ENCODE peak calls at places on chromosomes 4 and X, in nine cellular contexts. One of them, this sample, is unnamed.

GRCh38 chr4:170030121-170030520 is 3.9 kb upstream of the MFAP3L start:
- DNase-seq in stimulated activated CD4-positive, alpha-beta T cell treated with anti-CD3 and anti-CD28 coated beads, Interleukin-4, amount 100 ng/mL, for 1 hour: no peak
- DNase-seq in posterior vena cava: no peak
- DNase-seq in NCI-H2029 treated with DMSO at 0.1 percent for 48 hours: no peak
- DNase-seq in M059J: peak
- DNase-seq in NAMALWA: no peak
- DNase-seq in NCI-H774: no peak
- DNase-seq in Peyer's patch: no peak
- DNase-seq in COR-L47: no peak
- DNase-seq in this sample: no peak

GRCh38 chrX:15320297-15320696 is 4.9 kb upstream of the ASB11 start:
- DNase-seq in Peyer's patch: no peak
- DNase-seq in COR-L47: no peak
- DNase-seq in NAMALWA: no peak
- DNase-seq in NCI-H2029 treated with DMSO at 0.1 percent for 48 hours: no peak
- DNase-seq in stimulated activated CD4-positive, alpha-beta T cell treated with anti-CD3 and anti-CD28 coated beads, Interleukin-4, amount 100 ng/mL, for 1 hour: no peak
- DNase-seq in posterior vena cava: no peak
- DNase-seq in M059J: no peak
- DNase-seq in NCI-H774: no peak
- DNase-seq in this sample: no peak

GRCh38 chr4:173041482-173041881 is 127.1 kb upstream of the GALNT7 start:
- DNase-seq in stimulated activated CD4-positive, alpha-beta T cell treated with anti-CD3 and anti-CD28 coated beads, Interleukin-4, amount 100 ng/mL, for 1 hour: no peak
- DNase-seq in COR-L47: no peak
- DNase-seq in M059J: no peak
- DNase-seq in Peyer's patch: no peak
- DNase-seq in NCI-H2029 treated with DMSO at 0.1 percent for 48 hours: no peak
- DNase-seq in posterior vena cava: no peak
- DNase-seq in NCI-H774: no peak
- DNase-seq in NAMALWA: no peak
- DNase-seq in this sample: no peak

GRCh38 chrX:48919360-48919821 is 567 bp upstream of the PIM2 start:
- DNase-seq in COR-L47: no peak
- DNase-seq in Peyer's patch: no peak
- DNase-seq in M059J: no peak
- DNase-seq in NAMALWA: no peak
- DNase-seq in posterior vena cava: no peak
- DNase-seq in NCI-H774: no peak
- DNase-seq in NCI-H2029 treated with DMSO at 0.1 percent for 48 hours: no peak
- DNase-seq in stimulated activated CD4-positive, alpha-beta T cell treated with anti-CD3 and anti-CD28 coated beads, Interleukin-4, amount 100 ng/mL, for 1 hour: no peak
- DNase-seq in this sample: no peak

GRCh38 chrX:22165732-22166457 is 106.8 kb upstream of the CBLL2 start:
- DNase-seq in posterior vena cava: no peak
- DNase-seq in Peyer's patch: no peak
- DNase-seq in stimulated activated CD4-positive, alpha-beta T cell treated with anti-CD3 and anti-CD28 coated beads, Interleukin-4, amount 100 ng/mL, for 1 hour: no peak
- DNase-seq in COR-L47: peak
- DNase-seq in M059J: peak
- DNase-seq in NCI-H774: no peak
- DNase-seq in NAMALWA: no peak
- DNase-seq in NCI-H2029 treated with DMSO at 0.1 percent for 48 hours: no peak
- DNase-seq in this sample: no peak

GRCh38 chrX:10017866-10018265 is 50.7 kb downstream of the CLDN34 start:
- DNase-seq in NAMALWA: no peak
- DNase-seq in stimulated activated CD4-positive, alpha-beta T cell treated with anti-CD3 and anti-CD28 coated beads, Interleukin-4, amount 100 ng/mL, for 1 hour: no peak
- DNase-seq in posterior vena cava: no peak
- DNase-seq in NCI-H2029 treated with DMSO at 0.1 percent for 48 hours: no peak
- DNase-seq in NCI-H774: no peak
- DNase-seq in Peyer's patch: no peak
- DNase-seq in COR-L47: no peak
- DNase-seq in M059J: peak
- DNase-seq in this sample: no peak

GRCh38 chr4:88283661-88284377 is 542 bp downstream of the PPM1K start:
- DNase-seq in NAMALWA: peak
- DNase-seq in M059J: peak
- DNase-seq in posterior vena cava: peak
- DNase-seq in stimulated activated CD4-positive, alpha-beta T cell treated with anti-CD3 and anti-CD28 coated beads, Interleukin-4, amount 100 ng/mL, for 1 hour: peak
- DNase-seq in NCI-H774: no peak
- DNase-seq in Peyer's patch: peak
- DNase-seq in COR-L47: peak
- DNase-seq in NCI-H2029 treated with DMSO at 0.1 percent for 48 hours: no peak
- DNase-seq in this sample: peak

GRCh38 chr4:6343950-6344408 is 74.3 kb downstream of the WFS1 start:
- DNase-seq in Peyer's patch: no peak
- DNase-seq in stimulated activated CD4-positive, alpha-beta T cell treated with anti-CD3 and anti-CD28 coated beads, Interleukin-4, amount 100 ng/mL, for 1 hour: no peak
- DNase-seq in NCI-H2029 treated with DMSO at 0.1 percent for 48 hours: no peak
- DNase-seq in posterior vena cava: peak
- DNase-seq in NCI-H774: no peak
- DNase-seq in COR-L47: no peak
- DNase-seq in NAMALWA: no peak
- DNase-seq in M059J: peak
- DNase-seq in this sample: no peak

GRCh38 chr4:118957683-118958082 is 69.0 kb downstream of the SYNPO2 start:
- DNase-seq in NAMALWA: no peak
- DNase-seq in COR-L47: no peak
- DNase-seq in stimulated activated CD4-positive, alpha-beta T cell treated with anti-CD3 and anti-CD28 coated beads, Interleukin-4, amount 100 ng/mL, for 1 hour: no peak
- DNase-seq in posterior vena cava: no peak
- DNase-seq in NCI-H2029 treated with DMSO at 0.1 percent for 48 hours: no peak
- DNase-seq in NCI-H774: no peak
- DNase-seq in Peyer's patch: no peak
- DNase-seq in M059J: no peak
- DNase-seq in this sample: no peak

GRCh38 chr4:48554606-48555005 is 64.6 kb downstream of the ZAR1 start:
- DNase-seq in COR-L47: no peak
- DNase-seq in posterior vena cava: no peak
- DNase-seq in M059J: no peak
- DNase-seq in NAMALWA: no peak
- DNase-seq in stimulated activated CD4-positive, alpha-beta T cell treated with anti-CD3 and anti-CD28 coated beads, Interleukin-4, amount 100 ng/mL, for 1 hour: no peak
- DNase-seq in NCI-H774: no peak
- DNase-seq in Peyer's patch: no peak
- DNase-seq in NCI-H2029 treated with DMSO at 0.1 percent for 48 hours: no peak
- DNase-seq in this sample: no peak

GRCh38 chr4:113781439-113782040 is 20.0 kb upstream of the CAMK2D start:
- DNase-seq in M059J: peak
- DNase-seq in NCI-H774: no peak
- DNase-seq in stimulated activated CD4-positive, alpha-beta T cell treated with anti-CD3 and anti-CD28 coated beads, Interleukin-4, amount 100 ng/mL, for 1 hour: no peak
- DNase-seq in NCI-H2029 treated with DMSO at 0.1 percent for 48 hours: no peak
- DNase-seq in COR-L47: peak
- DNase-seq in Peyer's patch: no peak
- DNase-seq in NAMALWA: peak
- DNase-seq in posterior vena cava: no peak
- DNase-seq in this sample: no peak

GRCh38 chrX:17242470-17242869 is 132.5 kb upstream of the NHS start:
- DNase-seq in NCI-H774: peak
- DNase-seq in NAMALWA: peak
- DNase-seq in posterior vena cava: no peak
- DNase-seq in M059J: peak
- DNase-seq in NCI-H2029 treated with DMSO at 0.1 percent for 48 hours: peak
- DNase-seq in stimulated activated CD4-positive, alpha-beta T cell treated with anti-CD3 and anti-CD28 coated beads, Interleukin-4, amount 100 ng/mL, for 1 hour: no peak
- DNase-seq in COR-L47: peak
- DNase-seq in Peyer's patch: no peak
- DNase-seq in this sample: no peak

GRCh38 chr4:83548151-83548905 is 12.4 kb downstream of the GPAT3 start:
- DNase-seq in posterior vena cava: peak
- DNase-seq in NCI-H2029 treated with DMSO at 0.1 percent for 48 hours: peak
- DNase-seq in M059J: peak
- DNase-seq in stimulated activated CD4-positive, alpha-beta T cell treated with anti-CD3 and anti-CD28 coated beads, Interleukin-4, amount 100 ng/mL, for 1 hour: peak
- DNase-seq in NAMALWA: no peak
- DNase-seq in Peyer's patch: no peak
- DNase-seq in NCI-H774: peak
- DNase-seq in COR-L47: peak
- DNase-seq in this sample: peak